ENCODE peak calls at places on chromosome 12, in nine cellular contexts. X, M, V, E, R, I, A, O and K are unnamed samples.

GRCh38 chr12:95766356-95767019 is 24.1 kb downstream of the NTN4 start:
- DNase-seq in X (no peak), M (no peak), V (no peak), E (no peak), R (no peak), I (no peak), A (no peak), O (no peak), K (no peak)

GRCh38 chr12:5872745-5873144 is 72.3 kb downstream of the ANO2 start:
- DNase-seq in X (no peak), M (no peak), V (no peak), E (no peak), R (no peak), I (peak), A (peak), O (peak), K (peak)

GRCh38 chr12:115383668-115384067 is 699.7 kb upstream of the TBX3 start:
- DNase-seq in X (no peak), M (no peak), V (no peak), E (no peak), R (no peak), I (no peak), A (no peak), O (no peak), K (no peak)

GRCh38 chr12:87127272-87127671 is 871.1 kb upstream of the MGAT4C start:
- DNase-seq in X (no peak), M (no peak), V (no peak), E (no peak), R (no peak), I (no peak), A (no peak), O (no peak), K (no peak)

GRCh38 chr12:96112733-96113132 is 77.3 kb upstream of the LTA4H start:
- DNase-seq in X (no peak), M (no peak), V (no peak), E (no peak), R (no peak), I (no peak), A (no peak), O (no peak), K (no peak)

GRCh38 chr12:55715833-55716581 is at the start of gene BLOC1S1:
- DNase-seq in X (peak), M (peak), V (peak), E (peak), R (peak), I (peak), A (peak), O (peak), K (peak)

GRCh38 chr12:40474630-40475029 is 217.6 kb upstream of the CNTN1 start:
- DNase-seq in X (no peak), M (no peak), V (no peak), E (no peak), R (no peak), I (no peak), A (no peak), O (no peak), K (no peak)

GRCh38 chr12:19908825-19909224 is 459.5 kb upstream of the PDE3A start:
- DNase-seq in X (no peak), M (no peak), V (no peak), E (no peak), R (no peak), I (no peak), A (no peak), O (peak), K (no peak)

GRCh38 chr12:53324113-53324778 is 2.8 kb upstream of the AAAS start:
- DNase-seq in X (no peak), M (peak), V (peak), E (peak), R (peak), I (no peak), A (no peak), O (peak), K (peak)

GRCh38 chr12:6534914-6535696 is 788 bp downstream of the GAPDH start:
- DNase-seq in X (peak), M (peak), V (peak), E (peak), R (peak), I (peak), A (peak), O (peak), K (peak)

GRCh38 chr12:110369992-110370391 is 33.5 kb downstream of the ANAPC7 start:
- DNase-seq in X (no peak), M (no peak), V (no peak), E (no peak), R (no peak), I (no peak), A (no peak), O (no peak), K (no peak)

GRCh38 chr12:115840159-115840558 is 437.3 kb downstream of the MED13L start:
- DNase-seq in X (no peak), M (no peak), V (no peak), E (no peak), R (no peak), I (no peak), A (no peak), O (no peak), K (no peak)

GRCh38 chr12:106086696-106087095 is 52.1 kb downstream of the NUAK1 start:
- DNase-seq in X (no peak), M (no peak), V (no peak), E (no peak), R (no peak), I (no peak), A (no peak), O (no peak), K (no peak)

GRCh38 chr12:26473291-26473690 is 277.9 kb downstream of the SSPN start:
- DNase-seq in X (no peak), M (no peak), V (no peak), E (no peak), R (no peak), I (no peak), A (no peak), O (peak), K (no peak)

GRCh38 chr12:65630555-65630954 is 193.7 kb upstream of the HMGA2 start:
- DNase-seq in X (no peak), M (no peak), V (no peak), E (no peak), R (no peak), I (no peak), A (peak), O (no peak), K (no peak)

GRCh38 chr12:128387811-128388422 is 120.9 kb downstream of the TMEM132C start:
- DNase-seq in X (no peak), M (no peak), V (no peak), E (no peak), R (no peak), I (peak), A (peak), O (no peak), K (peak)

GRCh38 chr12:21607701-21608100 is 3.1 kb upstream of the GYS2 start:
- DNase-seq in X (no peak), M (no peak), V (no peak), E (no peak), R (no peak), I (no peak), A (no peak), O (peak), K (no peak)

GRCh38 chr12:9634177-9634803 is 26.6 kb upstream of the KLRB1 start:
- DNase-seq in X (peak), M (peak), V (peak), E (peak), R (no peak), I (peak), A (peak), O (no peak), K (peak)

GRCh38 chr12:57775044-57775443 is 2.6 kb downstream of the EEF1AKMT3 start:
- DNase-seq in X (no peak), M (no peak), V (no peak), E (no peak), R (no peak), I (no peak), A (no peak), O (no peak), K (no peak)

GRCh38 chr12:108647936-108648287 is 14.2 kb upstream of the SELPLG start:
- DNase-seq in X (no peak), M (no peak), V (no peak), E (no peak), R (no peak), I (no peak), A (no peak), O (no peak), K (no peak)

GRCh38 chr12:8499616-8500015 is 13.7 kb upstream of the CLEC4D start:
- DNase-seq in X (no peak), M (no peak), V (no peak), E (no peak), R (no peak), I (no peak), A (no peak), O (no peak), K (no peak)

GRCh38 chr12:110641512-110641911 is 27.6 kb downstream of the TCTN1 start:
- DNase-seq in X (no peak), M (no peak), V (no peak), E (no peak), R (no peak), I (peak), A (no peak), O (no peak), K (no peak)